ENCODE peak calls at places on chromosomes 12 and 14, in nine cellular contexts. G is spleen, R is HL-60, J is H1, C is transverse colon, Y is stomach, A is GM12892, W is Panc1, D is HCT116. E is an unnamed sample.

GRCh38 chr12:15719230-15719629 is 70.0 kb downstream of the EPS8 start:
- DNase-seq in G (no peak), R (no peak), J (no peak), C (no peak), Y (no peak), A (no peak), W (no peak), D (no peak), E (no peak)

GRCh38 chr14:93759781-93760307 is 28.4 kb downstream of the PRIMA1 start:
- DNase-seq in G (no peak), R (no peak), J (no peak), C (peak), Y (no peak), A (no peak), W (no peak), D (no peak), E (no peak)

GRCh38 chr12:74483057-74483456 is 54.6 kb upstream of the ATXN7L3B start:
- DNase-seq in G (no peak), R (no peak), J (no peak), C (no peak), Y (no peak), A (no peak), W (no peak), D (no peak), E (no peak)

GRCh38 chr14:23101213-23101970 is 3.4 kb downstream of the CIROP start:
- DNase-seq in G (peak), R (no peak), J (no peak), C (no peak), Y (no peak), A (no peak), W (no peak), D (no peak), E (no peak)

GRCh38 chr14:31270196-31270772 is 62.7 kb upstream of the HECTD1 start:
- DNase-seq in G (no peak), R (peak), J (no peak), C (peak), Y (no peak), A (no peak), W (no peak), D (no peak), E (no peak)

GRCh38 chr12:11688831-11689230 is 39.4 kb downstream of the ETV6 start:
- DNase-seq in G (no peak), R (no peak), J (no peak), C (no peak), Y (no peak), A (no peak), W (no peak), D (no peak), E (no peak)

GRCh38 chr12:122749569-122750332 is 2.9 kb upstream of the DENR start:
- DNase-seq in G (no peak), R (no peak), J (no peak), C (no peak), Y (no peak), A (no peak), W (no peak), D (no peak), E (no peak)

GRCh38 chr14:22518073-22518472 is 71.0 kb downstream of the DAD1 start:
- DNase-seq in G (no peak), R (no peak), J (no peak), C (no peak), Y (no peak), A (no peak), W (no peak), D (no peak), E (no peak)

GRCh38 chr12:10235761-10236631 is 23.3 kb downstream of the GABARAPL1 start:
- DNase-seq in G (no peak), R (peak), J (no peak), C (no peak), Y (peak), A (no peak), W (no peak), D (peak), E (no peak)

GRCh38 chr12:117188961-117189724 is 1.1 kb downstream of the FBXO21 start:
- DNase-seq in G (no peak), R (no peak), J (no peak), C (no peak), Y (no peak), A (no peak), W (no peak), D (no peak), E (no peak)

GRCh38 chr12:50017047-50017446 is 8.2 kb downstream of the RACGAP1 start:
- DNase-seq in G (no peak), R (no peak), J (no peak), C (peak), Y (peak), A (no peak), W (no peak), D (no peak), E (no peak)

GRCh38 chr12:121830588-121831265 is 26.9 kb downstream of the SETD1B start:
- DNase-seq in G (no peak), R (no peak), J (no peak), C (no peak), Y (no peak), A (no peak), W (no peak), D (no peak), E (no peak)

GRCh38 chr14:58491593-58491992 is 64.1 kb downstream of the KIAA0586 start:
- DNase-seq in G (no peak), R (no peak), J (no peak), C (no peak), Y (no peak), A (no peak), W (no peak), D (no peak), E (no peak)

GRCh38 chr14:92677955-92678354 is 70.5 kb downstream of the LGMN start:
- DNase-seq in G (no peak), R (no peak), J (no peak), C (no peak), Y (no peak), A (no peak), W (no peak), D (no peak), E (no peak)

GRCh38 chr12:129467289-129467688 is 436.5 kb downstream of the TMEM132D start:
- DNase-seq in G (no peak), R (no peak), J (no peak), C (no peak), Y (no peak), A (no peak), W (no peak), D (no peak), E (no peak)

GRCh38 chr12:100141666-100141997 is 1.0 kb downstream of the BLTP3B start:
- DNase-seq in G (no peak), R (peak), J (no peak), C (no peak), Y (no peak), A (no peak), W (peak), D (peak), E (no peak)

GRCh38 chr14:32384464-32384863 is 55.4 kb downstream of the AKAP6 start:
- DNase-seq in G (no peak), R (no peak), J (no peak), C (no peak), Y (no peak), A (no peak), W (no peak), D (no peak), E (no peak)

GRCh38 chr12:62794218-62794583 is 140.7 kb downstream of the PPM1H start:
- DNase-seq in G (no peak), R (no peak), J (no peak), C (no peak), Y (no peak), A (no peak), W (no peak), D (no peak), E (no peak)

GRCh38 chr12:62799126-62799736 is 135.7 kb downstream of the PPM1H start:
- DNase-seq in G (no peak), R (peak), J (peak), C (peak), Y (peak), A (no peak), W (peak), D (peak), E (no peak)

GRCh38 chr12:62792526-62792925 is 142.4 kb downstream of the PPM1H start:
- DNase-seq in G (no peak), R (no peak), J (no peak), C (no peak), Y (no peak), A (no peak), W (no peak), D (no peak), E (no peak)

GRCh38 chr12:62789856-62790255 is 145.1 kb downstream of the PPM1H start:
- DNase-seq in G (no peak), R (no peak), J (no peak), C (no peak), Y (no peak), A (no peak), W (no peak), D (no peak), E (no peak)

GRCh38 chr12:62793256-62794217 is 141.4 kb downstream of the PPM1H start:
- DNase-seq in G (peak), R (peak), J (peak), C (peak), Y (peak), A (no peak), W (peak), D (peak), E (peak)
- TF ChIP-seq POLR2AphosphoS5 in G (no peak), R (no peak), J (no peak), C (no peak), Y (peak), A (no peak), W (peak), D (no peak), E (no peak)

DNA sequence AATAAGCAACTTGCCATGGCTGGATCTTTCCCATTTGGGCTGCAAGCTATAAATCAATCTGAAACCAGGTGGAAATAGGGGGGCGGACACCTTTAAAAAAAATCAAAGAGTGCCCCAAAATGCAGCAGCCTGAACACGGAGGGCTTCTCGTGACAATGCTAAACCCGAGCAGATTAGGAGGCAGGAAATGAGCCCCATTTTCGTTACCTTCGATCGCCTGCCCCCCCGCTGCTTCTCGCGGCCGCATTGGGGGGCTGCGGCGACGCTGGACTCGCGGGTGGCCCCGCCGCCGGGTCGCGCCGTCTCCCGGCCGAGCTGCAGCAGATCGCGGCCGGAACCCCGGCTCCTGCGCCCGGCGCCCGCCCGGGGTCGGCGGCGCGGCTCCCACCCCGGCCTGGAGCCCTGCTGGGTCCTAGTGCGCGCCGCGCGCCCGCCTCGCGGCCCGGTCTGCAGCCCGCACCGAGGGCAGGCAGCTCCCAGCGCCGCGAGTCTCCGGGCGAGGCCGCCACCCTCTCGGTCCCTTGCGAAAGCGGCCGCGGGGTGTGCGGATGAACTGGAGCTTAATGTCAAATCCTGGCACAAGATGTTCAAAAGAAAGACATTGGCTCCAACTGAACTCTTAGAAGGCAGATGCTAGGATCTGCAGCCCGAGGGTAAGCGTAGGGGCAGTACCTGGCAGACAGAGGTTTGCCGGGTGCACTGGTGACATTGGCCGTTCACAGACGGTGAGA is 202.0 kb upstream of the FOXN3 start:
- DNase-seq in G (peak), R (peak), J (peak), C (peak), Y (peak), A (peak), W (no peak), D (peak), E (no peak)
- TF ChIP-seq POLR2AphosphoS5 in G (peak), R (no peak), J (peak), C (no peak), Y (no peak), A (peak), W (no peak), D (peak), E (peak)

DNA sequence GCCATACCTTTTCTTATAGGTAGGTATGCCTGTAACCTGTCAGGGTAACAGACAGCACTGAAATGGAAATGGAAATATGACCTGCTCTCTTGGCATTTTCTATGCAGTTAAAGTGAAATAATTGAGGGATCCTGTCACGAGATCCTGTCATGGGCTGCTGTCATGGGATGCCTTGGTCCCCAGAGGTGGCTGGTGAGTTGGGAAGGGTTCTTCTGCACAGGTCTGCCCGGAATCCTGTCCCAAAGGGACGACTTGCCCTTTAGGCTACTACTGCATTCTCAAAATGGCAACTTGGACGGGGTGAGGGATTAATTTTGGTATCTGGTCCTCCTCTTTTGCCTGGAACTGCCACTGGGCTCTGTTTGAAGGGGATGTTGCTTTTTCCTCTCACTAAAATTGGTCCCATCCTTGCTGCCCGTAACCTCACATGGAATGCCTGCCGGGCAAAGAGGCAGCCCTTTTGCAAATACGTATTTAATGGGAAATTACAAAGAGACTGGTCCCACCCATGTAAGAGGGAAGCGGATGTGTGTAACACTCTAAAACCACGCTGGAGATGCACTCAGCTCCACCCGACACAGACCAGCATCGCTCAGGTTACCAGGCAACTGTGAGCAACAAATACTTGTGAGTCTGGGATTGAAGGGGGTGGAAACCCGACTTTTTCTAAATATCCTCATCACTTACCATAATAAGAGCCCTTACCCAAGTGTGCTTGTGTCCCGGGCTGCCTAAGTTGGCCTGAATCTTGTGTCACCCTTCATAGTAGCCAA is 47.5 kb downstream of the ELK3 start:
- DNase-seq in G (peak), R (no peak), J (no peak), C (peak), Y (no peak), A (no peak), W (no peak), D (no peak), E (no peak)
- TF ChIP-seq POLR2AphosphoS5 in G (no peak), R (no peak), J (no peak), C (peak), Y (peak), A (no peak), W (no peak), D (no peak), E (no peak)

DNA sequence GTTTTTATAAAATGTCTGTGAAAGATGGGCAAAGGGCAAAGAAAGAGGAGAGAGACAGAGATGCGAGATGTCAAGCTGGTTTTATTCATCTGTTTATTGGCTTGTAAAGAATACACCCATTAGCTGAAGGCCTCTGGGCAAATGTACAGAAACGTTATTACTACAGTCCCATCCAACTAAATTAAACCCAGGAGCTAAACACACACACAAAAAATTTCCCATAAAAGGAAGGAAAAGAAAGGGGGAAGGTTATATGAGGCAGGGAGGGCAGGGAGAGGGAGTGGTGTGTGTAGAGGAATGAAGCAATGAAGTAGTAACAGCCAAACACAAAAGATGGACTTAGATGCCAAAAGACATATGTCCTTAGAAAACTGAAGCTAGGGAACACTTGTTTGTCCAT is 3.1 kb upstream of the MFAP5 start:
- DNase-seq in G (no peak), R (no peak), J (no peak), C (no peak), Y (no peak), A (no peak), W (no peak), D (no peak), E (no peak)
- TF ChIP-seq POLR2AphosphoS5 in G (no peak), R (no peak), J (no peak), C (no peak), Y (no peak), A (no peak), W (no peak), D (no peak), E (no peak)

GRCh38 chr12:132771126-132771838 is 9.7 kb upstream of the ANKLE2 start:
- DNase-seq in G (peak), R (peak), J (no peak), C (peak), Y (no peak), A (no peak), W (no peak), D (no peak), E (no peak)
- TF ChIP-seq POLR2AphosphoS5 in G (no peak), R (peak), J (no peak), C (no peak), Y (no peak), A (peak), W (no peak), D (no peak), E (peak)

GRCh38 chr14:34628681-34629135 is 1.2 kb downstream of the SNX6 start:
- DNase-seq in G (no peak), R (no peak), J (no peak), C (peak), Y (peak), A (no peak), W (no peak), D (no peak), E (no peak)

GRCh38 chr14:34629344-34629656 is 648 bp downstream of the SNX6 start:
- DNase-seq in G (no peak), R (peak), J (no peak), C (no peak), Y (no peak), A (no peak), W (no peak), D (no peak), E (no peak)

GRCh38 chr14:34632451-34632850 is 2.5 kb upstream of the SNX6 start:
- DNase-seq in G (no peak), R (no peak), J (no peak), C (no peak), Y (no peak), A (no peak), W (no peak), D (no peak), E (no peak)

GRCh38 chr14:34633697-34634096 is 3.7 kb upstream of the SNX6 start:
- DNase-seq in G (no peak), R (no peak), J (no peak), C (no peak), Y (no peak), A (no peak), W (no peak), D (no peak), E (no peak)

GRCh38 chr14:34629657-34630529 is at the start of gene SNX6:
- DNase-seq in G (peak), R (peak), J (peak), C (peak), Y (peak), A (peak), W (no peak), D (peak), E (no peak)
- TF ChIP-seq POLR2AphosphoS5 in G (peak), R (no peak), J (peak), C (peak), Y (peak), A (peak), W (peak), D (peak), E (peak)

GRCh38 chr12:132079190-132079589 is 64.9 kb downstream of the DDX51 start:
- DNase-seq in G (no peak), R (no peak), J (no peak), C (no peak), Y (no peak), A (no peak), W (no peak), D (no peak), E (no peak)

GRCh38 chr12:132079695-132080094 is 64.4 kb downstream of the DDX51 start:
- DNase-seq in G (no peak), R (no peak), J (no peak), C (no peak), Y (no peak), A (no peak), W (no peak), D (no peak), E (no peak)

GRCh38 chr12:132081423-132081822 is 62.7 kb downstream of the DDX51 start:
- DNase-seq in G (no peak), R (no peak), J (no peak), C (no peak), Y (no peak), A (no peak), W (no peak), D (no peak), E (no peak)

GRCh38 chr12:132084681-132085635 is 59.2 kb downstream of the DDX51 start:
- DNase-seq in G (peak), R (peak), J (no peak), C (peak), Y (peak), A (peak), W (no peak), D (no peak), E (no peak)

GRCh38 chr12:132083731-132084641 is 60.1 kb downstream of the DDX51 start:
- DNase-seq in G (peak), R (peak), J (peak), C (peak), Y (peak), A (peak), W (peak), D (peak), E (peak)
- TF ChIP-seq POLR2AphosphoS5 in G (peak), R (peak), J (peak), C (peak), Y (peak), A (peak), W (peak), D (peak), E (peak)

GRCh38 chr12:13197526-13198141 is 1.1 kb downstream of the EMP1 start:
- DNase-seq in G (no peak), R (no peak), J (no peak), C (no peak), Y (no peak), A (no peak), W (no peak), D (no peak), E (no peak)

GRCh38 chr12:13195244-13195643 is 1.3 kb upstream of the EMP1 start:
- DNase-seq in G (no peak), R (no peak), J (no peak), C (no peak), Y (no peak), A (no peak), W (no peak), D (no peak), E (no peak)

GRCh38 chr12:13194462-13195110 is 1.9 kb upstream of the EMP1 start:
- DNase-seq in G (no peak), R (no peak), J (no peak), C (no peak), Y (no peak), A (no peak), W (no peak), D (no peak), E (no peak)

GRCh38 chr12:13195848-13196301 is 651 bp upstream of the EMP1 start:
- DNase-seq in G (no peak), R (no peak), J (no peak), C (peak), Y (no peak), A (no peak), W (no peak), D (no peak), E (no peak)

DNA sequence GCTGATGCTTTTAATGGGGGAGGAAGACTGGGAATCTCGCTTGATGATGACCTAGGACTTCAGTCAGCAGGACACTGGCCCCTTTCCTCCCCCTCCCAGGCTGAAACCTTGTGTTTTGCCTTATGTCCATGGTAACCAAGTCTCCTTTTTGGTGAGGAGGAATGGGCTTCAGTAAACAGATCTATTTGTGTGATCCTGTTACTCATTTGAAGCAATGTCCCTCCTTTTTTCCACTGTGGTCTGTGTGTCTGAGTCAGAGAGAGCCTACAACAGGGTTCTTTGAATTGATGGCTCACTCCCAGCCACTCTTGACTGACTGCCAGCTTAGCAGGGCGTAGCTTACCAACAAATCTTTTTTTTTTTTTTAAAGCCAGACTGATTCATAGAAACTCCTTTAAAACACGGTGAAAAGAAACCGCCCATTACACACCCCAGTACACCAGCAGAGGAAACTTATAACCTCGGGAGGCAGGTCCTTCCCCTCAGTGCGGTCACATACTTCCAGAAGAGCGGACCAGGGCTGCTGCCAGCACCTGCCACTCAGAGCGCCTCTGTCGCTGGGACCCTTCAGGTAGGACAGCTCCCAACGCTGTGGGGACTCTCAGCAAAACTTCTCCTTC is at the start of gene EMP1:
- DNase-seq in G (no peak), R (peak), J (no peak), C (peak), Y (peak), A (no peak), W (peak), D (peak), E (peak)
- TF ChIP-seq POLR2AphosphoS5 in G (peak), R (no peak), J (no peak), C (peak), Y (peak), A (no peak), W (no peak), D (peak), E (no peak)

GRCh38 chr14:28765169-28765906 is 1.2 kb upstream of the FOXG1 start:
- DNase-seq in G (no peak), R (no peak), J (no peak), C (no peak), Y (no peak), A (no peak), W (no peak), D (no peak), E (no peak)
- TF ChIP-seq POLR2AphosphoS5 in G (no peak), R (no peak), J (no peak), C (no peak), Y (no peak), A (no peak), W (no peak), D (no peak), E (no peak)